ENCODE peak calls at places on chromosomes 5 and 9, in four cellular contexts. G is activated CD8-positive, alpha-beta memory T cell treated with anti-CD3 and anti-CD28 coated beads for 4 hours; M is aorta; Z is pancreas. T is an unnamed sample.

GRCh38 chr9:113649054-113649453 is 185.5 kb downstream of the RGS3 start:
- DNase-seq in Z (no peak), M (peak), G (no peak), T (no peak)

GRCh38 chr9:121404906-121405305 is 34.9 kb upstream of the STOM start:
- DNase-seq in M (no peak), Z (no peak), G (no peak), T (peak)

GRCh38 chr9:75385236-75385635 is 296.9 kb downstream of the OSTF1 start:
- DNase-seq in M (no peak), Z (no peak), G (no peak), T (no peak)

GRCh38 chr5:91928751-91929521 is 545.8 kb upstream of the ARRDC3 start:
- DNase-seq in M (no peak), Z (no peak), G (no peak), T (peak)

GRCh38 chr9:112761912-112762651 is 11.5 kb downstream of the SNX30 start:
- DNase-seq in M (no peak), G (no peak), Z (no peak), T (no peak)

GRCh38 chr5:34957857-34958690 is 28.7 kb downstream of the DNAJC21 start:
- DNase-seq in M (no peak), Z (no peak), G (no peak), T (peak)

GRCh38 chr9:87140605-87141109 is 193.4 kb upstream of the GAS1 start:
- DNase-seq in Z (no peak), M (no peak), G (no peak), T (no peak)

GRCh38 chr5:42944989-42945388 is 95.1 kb downstream of the ANXA2R start:
- DNase-seq in G (no peak), M (no peak), Z (no peak), T (peak)

GRCh38 chr5:98770911-98771322 is 2.5 kb upstream of the RGMB start:
- DNase-seq in Z (no peak), G (no peak), M (no peak), T (peak)

GRCh38 chr9:15244001-15244441 is 63.0 kb downstream of the TTC39B start:
- DNase-seq in G (no peak), M (no peak), Z (no peak), T (peak)

GRCh38 chr5:59066367-59067163 is 483.7 kb downstream of the RAB3C start:
- DNase-seq in Z (no peak), G (no peak), M (no peak), T (peak)